ENCODE peak calls at places on chromosomes 2 and 18, in four cellular contexts. W, E, H and J are unnamed samples.

GRCh38 chr2:171319164-171319810 is 114.5 kb downstream of the METTL8 start:
- DNase-seq in W (no peak), E (no peak), H (no peak), J (peak)

GRCh38 chr2:207165121-207166038 is at the start of gene KLF7:
- DNase-seq in W (no peak), E (no peak), H (no peak), J (no peak)

GRCh38 chr2:237539681-237540080 is 26.7 kb upstream of the PRLH start:
- DNase-seq in W (no peak), E (no peak), H (no peak), J (no peak)

GRCh38 chr18:46269275-46269674 is 165.1 kb downstream of the HAUS1 start:
- DNase-seq in W (no peak), E (no peak), H (no peak), J (no peak)

GRCh38 chr2:232038251-232038897 is 76.9 kb downstream of the DIS3L2 start:
- DNase-seq in W (no peak), E (no peak), H (no peak), J (no peak)

GRCh38 chr2:45343618-45344017 is 267.4 kb downstream of the SRBD1 start:
- DNase-seq in W (no peak), E (no peak), H (no peak), J (no peak)

GRCh38 chr2:10909996-10910341 is 1.8 kb upstream of the KCNF1 start:
- DNase-seq in W (no peak), E (no peak), H (no peak), J (no peak)

GRCh38 chr2:161312996-161313395 is 4.8 kb downstream of the PSMD14 start:
- DNase-seq in W (no peak), E (no peak), H (no peak), J (no peak)

GRCh38 chr18:46518438-46518837 is 138.6 kb downstream of the LOXHD1 start:
- DNase-seq in W (no peak), E (no peak), H (peak), J (no peak)

GRCh38 chr2:64524604-64525322 is 635 bp downstream of the AFTPH start:
- DNase-seq in W (peak), E (no peak), H (peak), J (no peak)

GRCh38 chr2:216299588-216299987 is 72.7 kb downstream of the MARCHF4 start:
- DNase-seq in W (peak), E (no peak), H (no peak), J (no peak)

GRCh38 chr2:120587326-120587996 is 148.2 kb upstream of the GLI2 start:
- DNase-seq in W (no peak), E (no peak), H (no peak), J (no peak)

GRCh38 chr2:138107288-138107687 is 143.0 kb downstream of the HNMT start:
- DNase-seq in W (no peak), E (no peak), H (peak), J (no peak)

GRCh38 chr18:49537232-49537876 is 24.5 kb upstream of the LIPG start:
- DNase-seq in W (no peak), E (no peak), H (no peak), J (no peak)

GRCh38 chr2:30078521-30078920 is 68.3 kb upstream of the YPEL5 start:
- DNase-seq in W (no peak), E (no peak), H (no peak), J (no peak)

GRCh38 chr18:5145168-5145857 is 51.7 kb downstream of the AKAIN1 start:
- DNase-seq in W (no peak), E (no peak), H (no peak), J (no peak)

GRCh38 chr2:241443486-241444223 is 64.7 kb downstream of the STK25 start:
- DNase-seq in W (peak), E (no peak), H (no peak), J (peak)

GRCh38 chr2:49028101-49028500 is 126.2 kb downstream of the FSHR start:
- DNase-seq in W (no peak), E (no peak), H (no peak), J (peak)

GRCh38 chr2:162916286-162916801 is 77.8 kb upstream of the KCNH7 start:
- DNase-seq in W (no peak), E (no peak), H (no peak), J (no peak)

GRCh38 chr2:121803503-121803902 is 48.1 kb downstream of the TSN start:
- DNase-seq in W (no peak), E (no peak), H (no peak), J (no peak)

GRCh38 chr18:5238371-5238758 is 41.3 kb upstream of the AKAIN1 start:
- DNase-seq in W (peak), E (no peak), H (peak), J (no peak)

GRCh38 chr2:234292205-234292954 is 204.5 kb downstream of the ARL4C start:
- DNase-seq in W (no peak), E (no peak), H (no peak), J (peak)

GRCh38 chr18:57175550-57175949 is 28.7 kb downstream of the BOD1L2 start:
- DNase-seq in W (no peak), E (no peak), H (no peak), J (no peak)

GRCh38 chr2:61853086-61853847 is 593 bp downstream of the FAM161A start:
- DNase-seq in W (peak), E (peak), H (peak), J (no peak)

GRCh38 chr2:109226128-109226527 is 97.1 kb downstream of the SH3RF3 start:
- DNase-seq in W (no peak), E (no peak), H (peak), J (no peak)

GRCh38 chr2:32780961-32781360 is 153.1 kb downstream of the TTC27 start:
- DNase-seq in W (no peak), E (no peak), H (no peak), J (no peak)

GRCh38 chr18:52343138-52343537 is 3.1 kb downstream of the DCC start:
- DNase-seq in W (no peak), E (no peak), H (no peak), J (no peak)

GRCh38 chr2:96276787-96277499 is 10.9 kb downstream of the CIAO1 start:
- DNase-seq in W (no peak), E (no peak), H (no peak), J (no peak)

GRCh38 chr18:14221689-14222088 is 89.5 kb upstream of the ZNF519 start:
- DNase-seq in W (no peak), E (no peak), H (no peak), J (no peak)

GRCh38 chr2:113162173-113162572 is 11.6 kb upstream of the PSD4 start:
- DNase-seq in W (no peak), E (no peak), H (no peak), J (no peak)

GRCh38 chr2:200189964-200190363 is 116.5 kb upstream of the SPATS2L start:
- DNase-seq in W (no peak), E (no peak), H (no peak), J (no peak)

GRCh38 chr2:20356042-20356441 is 5.4 kb upstream of the PUM2 start:
- DNase-seq in W (no peak), E (no peak), H (no peak), J (no peak)

GRCh38 chr2:43239981-43240761 is 13.8 kb upstream of the ZFP36L2 start:
- DNase-seq in W (no peak), E (no peak), H (no peak), J (no peak)

GRCh38 chr2:33425660-33426059 is 50.8 kb upstream of the RASGRP3 start:
- DNase-seq in W (no peak), E (no peak), H (no peak), J (no peak)

DNA sequence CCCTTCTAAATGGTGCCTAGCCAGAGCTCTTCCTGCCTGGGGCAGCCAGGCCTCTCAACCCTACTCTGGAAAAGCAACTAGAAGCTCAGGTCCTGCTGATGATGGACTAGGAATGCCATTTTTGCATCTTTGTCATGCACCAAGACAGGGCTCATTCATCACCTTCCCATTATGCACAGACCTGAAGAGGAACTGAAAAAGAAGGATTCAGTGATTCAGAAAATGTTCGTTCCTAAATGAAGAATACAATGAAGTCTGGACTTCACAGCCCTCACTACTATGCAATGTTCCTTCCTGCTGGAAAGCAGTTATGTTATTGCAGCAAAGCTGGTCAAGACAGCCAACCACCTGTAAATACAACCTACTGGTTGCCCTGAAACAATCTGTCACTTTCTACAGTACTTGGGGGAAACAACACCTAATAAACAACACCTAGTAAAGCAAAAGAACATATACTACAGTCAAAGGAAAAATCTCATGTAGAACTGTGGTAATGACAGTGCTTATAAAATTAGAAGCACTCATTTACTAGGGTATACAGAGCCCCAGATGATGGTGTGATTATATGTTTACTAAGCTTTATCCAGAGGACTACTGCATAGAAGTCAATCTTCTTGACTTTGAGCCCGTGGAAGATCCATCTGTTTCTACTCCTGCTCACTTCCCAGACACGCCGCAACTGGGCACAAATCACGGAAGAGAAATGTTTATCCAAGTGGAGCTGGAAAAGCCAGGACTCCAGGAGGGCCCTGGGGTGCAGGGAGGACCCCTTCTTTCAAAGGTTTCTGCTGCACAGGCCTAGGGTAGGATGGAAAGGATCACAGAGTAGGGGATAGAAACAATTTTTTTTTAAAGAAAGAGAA is 103.1 kb upstream of the THOC1 start:
- DNase-seq in W (no peak), E (no peak), H (no peak), J (no peak)
- TF ChIP-seq ZNF274 in W (no peak), E (no peak), H (no peak), J (no peak)

GRCh38 chr2:47346-48218 is 1.3 kb upstream of the FAM110C start:
- DNase-seq in W (no peak), E (no peak), H (no peak), J (no peak)
- TF ChIP-seq ZNF274 in W (no peak), E (no peak), H (no peak), J (no peak)

GRCh38 chr2:134410831-134411231 is 157.0 kb downstream of the MGAT5 start:
- DNase-seq in W (no peak), E (no peak), H (no peak), J (no peak)

GRCh38 chr2:134410006-134410405 is 156.1 kb downstream of the MGAT5 start:
- DNase-seq in W (no peak), E (no peak), H (no peak), J (no peak)

GRCh38 chr2:134408386-134408785 is 154.5 kb downstream of the MGAT5 start:
- DNase-seq in W (no peak), E (no peak), H (no peak), J (no peak)

GRCh38 chr2:134407154-134407890 is 153.4 kb downstream of the MGAT5 start:
- DNase-seq in W (no peak), E (no peak), H (no peak), J (no peak)

DNA sequence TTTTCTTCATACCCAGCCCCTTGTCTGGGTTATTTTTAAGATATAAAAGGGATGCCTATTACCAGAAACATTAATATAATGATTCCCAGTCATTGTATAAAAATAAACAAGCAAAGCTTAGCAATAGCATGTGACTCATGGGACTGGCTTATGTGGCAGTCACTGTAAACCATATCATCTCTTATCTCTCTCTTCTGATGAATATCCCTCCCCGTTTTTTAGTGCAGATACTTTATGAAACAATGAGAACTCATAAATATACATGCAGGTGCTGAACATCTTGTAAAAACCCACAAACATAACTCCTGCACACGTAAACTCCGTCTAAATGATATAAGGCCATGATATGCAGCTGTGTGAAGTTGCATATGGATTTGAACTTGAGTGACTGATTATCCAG is 154.9 kb downstream of the MGAT5 start:
- DNase-seq in W (no peak), E (no peak), H (no peak), J (no peak)
- TF ChIP-seq ZNF274 in W (no peak), E (no peak), H (no peak), J (no peak)

DNA sequence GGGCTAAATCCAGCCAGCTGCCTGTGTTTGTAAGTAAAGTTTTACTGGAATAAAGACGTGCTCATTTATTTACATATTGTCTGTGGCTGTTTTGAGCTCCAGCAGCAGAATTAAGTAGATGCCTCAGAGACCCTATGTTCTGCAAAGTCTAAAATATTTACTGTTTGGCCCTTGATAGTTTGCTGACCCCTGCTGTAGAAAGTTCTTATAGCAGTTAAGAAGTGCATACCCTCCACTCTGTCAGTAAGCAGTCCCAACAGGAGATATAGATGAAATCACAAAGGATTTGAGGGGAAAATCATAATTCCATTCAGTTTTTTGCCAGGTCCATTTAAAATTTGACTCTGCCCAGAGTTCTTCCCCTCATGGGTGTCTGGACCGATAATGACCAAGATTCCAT is 50.1 kb upstream of the ITM2C start:
- DNase-seq in W (peak), E (no peak), H (peak), J (no peak)
- TF ChIP-seq ZNF274 in W (no peak), E (no peak), H (no peak), J (no peak)